ENCODE peak calls at places on chromosomes 16 and 17, in seven cellular contexts. B, Y, K, S, X, R and F are unnamed samples.

GRCh38 chr16:58046936-58047335 is 21.4 kb downstream of the MMP15 start:
- DNase-seq in B (no peak), Y (no peak), K (no peak), S (no peak), X (no peak), R (no peak), F (no peak)

GRCh38 chr17:29162909-29163341 is 17.3 kb downstream of the MYO18A start:
- DNase-seq in B (no peak), Y (no peak), K (no peak), S (no peak), X (no peak), R (no peak), F (no peak)

GRCh38 chr17:34825884-34826283 is 135.4 kb downstream of the CCT6B start:
- DNase-seq in B (no peak), Y (no peak), K (no peak), S (no peak), X (no peak), R (no peak), F (no peak)

GRCh38 chr16:66717112-66717675 is 20.7 kb upstream of the CMTM4 start:
- DNase-seq in B (peak), Y (peak), K (peak), S (no peak), X (peak), R (no peak), F (peak)

GRCh38 chr16:72807287-72807686 is 240.6 kb downstream of the ZFHX3 start:
- DNase-seq in B (no peak), Y (no peak), K (no peak), S (no peak), X (no peak), R (no peak), F (no peak)

GRCh38 chr17:73342549-73343167 is 30.9 kb upstream of the CDC42EP4 start:
- DNase-seq in B (no peak), Y (peak), K (peak), S (no peak), X (no peak), R (peak), F (no peak)

GRCh38 chr17:63431939-63432804 is 13.9 kb downstream of the CYB561 start:
- DNase-seq in B (no peak), Y (peak), K (peak), S (no peak), X (peak), R (no peak), F (no peak)

GRCh38 chr17:42309142-42309541 is 20.8 kb downstream of the STAT5A start:
- DNase-seq in B (no peak), Y (no peak), K (no peak), S (no peak), X (no peak), R (no peak), F (no peak)

GRCh38 chr16:57564571-57565270 is 22.3 kb downstream of the ADGRG5 start:
- DNase-seq in B (no peak), Y (peak), K (peak), S (no peak), X (peak), R (no peak), F (no peak)

GRCh38 chr16:21704266-21704665 is 40.5 kb downstream of the OTOA start:
- DNase-seq in B (no peak), Y (no peak), K (no peak), S (no peak), X (no peak), R (no peak), F (no peak)

GRCh38 chr16:4913130-4913773 is 23.7 kb downstream of the PPL start:
- DNase-seq in B (no peak), Y (no peak), K (no peak), S (no peak), X (no peak), R (no peak), F (no peak)

GRCh38 chr16:8678068-8678927 is 3.9 kb downstream of the ABAT start:
- DNase-seq in B (peak), Y (peak), K (peak), S (no peak), X (no peak), R (no peak), F (no peak)

GRCh38 chr17:62188713-62189112 is 123.6 kb upstream of the MED13 start:
- DNase-seq in B (peak), Y (peak), K (peak), S (no peak), X (no peak), R (no peak), F (no peak)

GRCh38 chr17:8799001-8799850 is at the start of gene MFSD6L:
- DNase-seq in B (peak), Y (no peak), K (no peak), S (peak), X (peak), R (no peak), F (peak)

GRCh38 chr17:70168044-70168978 is 1.0 kb upstream of the KCNJ2 start:
- DNase-seq in B (peak), Y (peak), K (peak), S (peak), X (peak), R (peak), F (peak)

DNA sequence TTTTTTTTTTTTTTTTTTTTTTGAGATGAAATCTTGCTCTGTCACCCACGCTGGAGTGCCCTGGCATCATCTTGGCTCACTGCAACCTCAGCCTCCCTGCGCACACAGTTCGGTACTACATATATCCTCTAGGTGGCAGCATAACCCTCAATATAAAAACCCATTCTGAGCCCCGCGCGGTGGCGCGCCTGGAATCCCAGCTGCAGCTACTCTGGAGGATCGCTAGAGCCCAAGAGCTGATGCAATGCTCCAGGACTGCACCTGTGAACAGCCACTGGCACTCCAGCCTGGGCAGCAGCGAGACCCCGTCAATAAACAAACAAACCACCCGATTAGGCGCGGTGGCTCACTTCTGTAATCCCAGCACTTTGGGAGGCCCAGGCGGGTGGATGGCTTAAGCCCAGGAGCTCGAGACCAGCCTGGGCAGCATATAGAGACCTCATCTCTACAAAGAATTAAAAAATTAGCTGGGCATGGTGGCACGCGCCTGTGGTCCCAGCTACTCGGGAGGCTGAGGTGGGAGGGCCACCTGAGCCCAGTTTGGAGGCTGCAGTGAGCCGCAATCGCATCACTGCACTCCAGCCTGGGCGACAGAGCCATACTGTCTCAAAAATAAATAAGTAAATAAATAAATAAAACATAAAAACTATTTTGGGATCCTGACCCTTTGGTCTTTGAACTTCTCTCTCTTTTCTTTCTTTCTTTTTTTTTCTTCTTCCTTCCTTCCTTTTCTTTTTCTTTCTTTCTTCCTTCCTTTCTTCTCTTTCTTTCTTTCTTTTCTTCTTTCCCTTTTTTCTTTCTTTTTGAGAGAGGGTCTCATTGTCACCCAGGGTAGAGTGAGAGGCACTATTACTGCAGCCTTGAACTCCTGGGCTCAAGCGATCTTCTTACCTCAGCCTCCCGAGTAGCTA is 15.4 kb upstream of the AKAP10 start:
- DNase-seq in B (peak), Y (peak), K (peak), S (peak), X (peak), R (peak), F (peak)
- H3K23ac ChIP-seq in B (no peak), Y (no peak), K (no peak), S (no peak), X (no peak), R (no peak), F (no peak)

GRCh38 chr16:85428899-85429775 is 184.0 kb upstream of the GSE1 start:
- DNase-seq in B (no peak), Y (no peak), K (no peak), S (peak), X (no peak), R (no peak), F (no peak)

GRCh38 chr16:85428168-85428898 is 184.8 kb upstream of the GSE1 start:
- DNase-seq in B (peak), Y (no peak), K (no peak), S (peak), X (no peak), R (no peak), F (peak)

GRCh38 chr16:85425061-85425662 is 188.0 kb upstream of the GSE1 start:
- DNase-seq in B (no peak), Y (no peak), K (no peak), S (peak), X (no peak), R (no peak), F (no peak)

GRCh38 chr16:85424260-85425060 is 188.7 kb upstream of the GSE1 start:
- DNase-seq in B (no peak), Y (no peak), K (no peak), S (peak), X (no peak), R (no peak), F (no peak)

GRCh38 chr16:85426806-85427205 is 186.3 kb upstream of the GSE1 start:
- DNase-seq in B (no peak), Y (no peak), K (no peak), S (no peak), X (no peak), R (no peak), F (no peak)
- H2BK5ac ChIP-seq in B (no peak), Y (no peak), K (no peak), S (no peak), X (no peak), R (no peak), F (no peak)

DNA sequence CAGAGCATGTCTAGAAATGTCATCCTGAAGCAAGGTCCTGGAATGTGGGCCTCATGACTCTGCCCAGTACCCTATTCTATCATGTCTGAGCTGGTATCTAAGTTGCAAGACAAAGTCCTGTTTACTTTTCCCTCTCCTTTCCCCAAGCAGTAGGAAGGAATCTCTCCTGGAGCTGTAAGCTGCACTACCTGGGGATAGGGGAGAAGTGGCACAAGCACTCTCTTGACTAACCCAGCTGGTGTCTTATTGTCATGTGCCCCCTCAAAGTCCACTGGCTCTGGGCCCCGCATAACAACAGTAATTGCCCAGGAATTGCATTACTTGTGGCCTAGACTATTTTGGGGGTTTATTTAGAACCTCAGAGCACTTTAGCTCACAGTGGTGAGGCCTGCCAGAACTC is 1366.3 kb upstream of the GOT2 start:
- DNase-seq in B (no peak), Y (no peak), K (no peak), S (no peak), X (no peak), R (no peak), F (no peak)
- H3K23ac ChIP-seq in B (no peak), Y (no peak), K (no peak), S (no peak), X (no peak), R (no peak), F (no peak)

GRCh38 chr16:23496826-23497542 is 13.3 kb downstream of the GGA2 start:
- DNase-seq in B (peak), Y (peak), K (peak), S (no peak), X (no peak), R (no peak), F (no peak)

GRCh38 chr16:23497543-23497868 is 12.8 kb downstream of the GGA2 start:
- DNase-seq in B (no peak), Y (no peak), K (no peak), S (no peak), X (peak), R (no peak), F (no peak)

GRCh38 chr16:23498863-23499262 is 11.4 kb downstream of the GGA2 start:
- DNase-seq in B (no peak), Y (no peak), K (no peak), S (no peak), X (no peak), R (no peak), F (no peak)

GRCh38 chr16:23491490-23492391 is 18.6 kb downstream of the GGA2 start:
- DNase-seq in B (peak), Y (peak), K (no peak), S (no peak), X (no peak), R (no peak), F (no peak)

GRCh38 chr16:23494188-23494587 is 16.1 kb downstream of the GGA2 start:
- DNase-seq in B (no peak), Y (no peak), K (no peak), S (no peak), X (no peak), R (no peak), F (no peak)
- H2BK5ac ChIP-seq in B (no peak), Y (no peak), K (no peak), S (no peak), X (no peak), R (no peak), F (no peak)

GRCh38 chr16:27346818-27347217 is 33.0 kb downstream of the IL4R start:
- DNase-seq in B (no peak), Y (no peak), K (no peak), S (no peak), X (no peak), R (no peak), F (no peak)
- H3K23ac ChIP-seq in B (no peak), Y (no peak), K (no peak), S (no peak), X (no peak), R (no peak), F (no peak)

GRCh38 chr17:79883202-79883601 is 44.0 kb upstream of the CBX4 start:
- DNase-seq in B (no peak), Y (no peak), K (no peak), S (no peak), X (peak), R (no peak), F (no peak)
- H2BK5ac ChIP-seq in B (no peak), Y (no peak), K (no peak), S (no peak), X (no peak), R (no peak), F (no peak)

GRCh38 chr16:87855852-87856715 is 13.2 kb downstream of the SLC7A5 start:
- DNase-seq in B (no peak), Y (peak), K (peak), S (no peak), X (no peak), R (no peak), F (no peak)
- H3K23ac ChIP-seq in B (no peak), Y (no peak), K (no peak), S (no peak), X (no peak), R (peak), F (no peak)

GRCh38 chr16:83682858-83683235 is 124.9 kb upstream of the HSBP1 start:
- DNase-seq in B (no peak), Y (no peak), K (peak), S (no peak), X (no peak), R (no peak), F (no peak)

GRCh38 chr16:83680980-83681379 is 126.8 kb upstream of the HSBP1 start:
- DNase-seq in B (no peak), Y (no peak), K (no peak), S (no peak), X (no peak), R (no peak), F (no peak)

GRCh38 chr16:83681421-83681820 is 126.4 kb upstream of the HSBP1 start:
- DNase-seq in B (no peak), Y (no peak), K (no peak), S (no peak), X (no peak), R (no peak), F (no peak)

GRCh38 chr16:83685615-83686165 is 122.1 kb upstream of the HSBP1 start:
- DNase-seq in B (no peak), Y (no peak), K (no peak), S (no peak), X (no peak), R (no peak), F (no peak)

DNA sequence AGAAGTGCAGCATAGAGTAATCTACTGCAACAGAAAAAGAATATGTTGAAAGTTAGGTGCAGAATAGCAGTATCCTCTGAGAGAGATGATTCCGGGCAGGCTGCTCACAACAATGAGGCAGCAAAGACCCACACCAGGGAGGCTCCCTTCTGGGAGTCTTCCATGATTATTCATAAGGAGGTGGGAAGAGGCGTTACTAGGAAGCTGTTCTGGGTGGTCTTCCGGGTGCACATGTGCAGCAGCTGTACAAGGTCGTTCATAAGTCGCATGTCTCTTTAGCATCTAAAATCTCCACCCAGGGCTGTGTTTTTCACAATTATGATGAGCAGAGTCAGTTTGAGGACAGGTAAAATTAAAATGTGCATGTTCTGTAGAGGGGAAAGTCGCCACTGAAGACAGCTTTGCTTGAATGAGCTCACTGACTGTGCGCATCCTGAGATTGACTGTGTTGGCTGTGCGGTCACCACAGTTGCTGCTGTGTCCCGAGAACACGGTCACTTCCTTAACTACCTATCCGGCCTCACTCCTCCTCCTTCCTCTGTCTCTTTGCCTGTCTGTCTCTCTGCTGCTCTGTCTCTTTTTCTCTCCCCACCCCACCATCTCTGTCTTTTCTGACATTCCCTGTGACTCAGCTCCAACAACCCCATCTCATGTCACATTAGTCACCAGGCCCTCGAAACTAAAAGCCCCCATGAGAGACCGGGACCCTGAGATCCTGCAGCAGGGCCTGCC is 125.5 kb upstream of the HSBP1 start:
- DNase-seq in B (no peak), Y (no peak), K (peak), S (no peak), X (no peak), R (no peak), F (no peak)
- H2BK5ac ChIP-seq in B (no peak), Y (no peak), K (no peak), S (no peak), X (no peak), R (no peak), F (no peak)